ENCODE peak calls at places on chromosomes 2 and 18, in six cellular contexts. L is GM12878, R is HepG2, E is GM23338, H is K562, Y is HCT116. X is an unnamed sample.
A peak's percentile ranks its signal among the peaks of the same experiment; 100 is the strongest.

GRCh38 chr2:177078416-177078815 is 134.2 kb upstream of the HNRNPA3 start:
- DNase-seq in H (no peak), E (no peak), Y (no peak), L (no peak), R (no peak), X (no peak)

GRCh38 chr2:239443666-239444567 is 43.1 kb upstream of the HDAC4 start:
- DNase-seq in E (no peak), Y (no peak), L (no peak), R (peak; percentile 66), H (no peak), X (no peak)

GRCh38 chr2:109382946-109383345 is 230.8 kb downstream of the SEPTIN10 start:
- DNase-seq in H (no peak), E (peak; percentile 26), L (no peak), R (no peak), Y (no peak), X (peak; percentile 52)

GRCh38 chr2:185919155-185919554 is 180.6 kb downstream of the FSIP2 start:
- DNase-seq in L (no peak), Y (no peak), R (no peak), H (no peak), E (no peak), X (no peak)

GRCh38 chr2:29013046-29013780 is 32.1 kb downstream of the TOGARAM2 start:
- DNase-seq in H (no peak), Y (no peak), R (no peak), E (no peak), L (no peak), X (no peak)

GRCh38 chr2:9222246-9222898 is 15.8 kb downstream of the ASAP2 start:
- DNase-seq in E (no peak), L (no peak), Y (no peak), R (no peak), H (no peak), X (no peak)

GRCh38 chr2:46848446-46848845 is 67.2 kb downstream of the MCFD2 start:
- DNase-seq in H (no peak), R (no peak), Y (no peak), L (no peak), E (no peak), X (no peak)

GRCh38 chr18:76993085-76993382 is 139.5 kb downstream of the MBP start:
- DNase-seq in Y (no peak), R (no peak), L (no peak), E (no peak), H (no peak), X (no peak)

GRCh38 chr2:212777020-212777491 is 238.5 kb upstream of the ERBB4 start:
- DNase-seq in Y (peak; percentile 6), H (no peak), E (peak; percentile 43), R (peak; percentile 6), L (peak; percentile 17), X (peak; percentile 39)

GRCh38 chr2:241957276-241957675 is 87.7 kb downstream of the RTP5 start:
- DNase-seq in L (no peak), R (no peak), H (no peak), Y (no peak), E (no peak), X (no peak)

GRCh38 chr2:68379184-68379708 is 14.2 kb downstream of the PLEK start:
- DNase-seq in R (no peak), Y (no peak), L (no peak), E (no peak), H (no peak), X (no peak)

GRCh38 chr2:126795661-126796060 is 103.0 kb upstream of the TEX51 start:
- DNase-seq in Y (no peak), H (no peak), E (no peak), R (no peak), L (no peak), X (no peak)

GRCh38 chr2:68853035-68853434 is 18.2 kb downstream of the BMP10 start:
- DNase-seq in H (no peak), Y (no peak), E (no peak), R (no peak), L (no peak), X (no peak)

GRCh38 chr2:37052600-37053332 is 31.4 kb downstream of the HEATR5B start:
- DNase-seq in R (no peak), H (no peak), Y (no peak), E (no peak), L (no peak), X (no peak)

GRCh38 chr2:211391206-211391605 is 834.8 kb downstream of the CPS1 start:
- DNase-seq in R (no peak), E (no peak), H (no peak), Y (no peak), L (no peak), X (no peak)

GRCh38 chr2:167342769-167343168 is 454.5 kb downstream of the XIRP2 start:
- DNase-seq in Y (no peak), E (peak; percentile 58), R (peak; percentile 14), L (no peak), H (no peak), X (peak; percentile 13)

GRCh38 chr18:10860382-10860781 is 289.0 kb downstream of the PIEZO2 start:
- DNase-seq in E (no peak), H (no peak), L (no peak), R (no peak), Y (no peak), X (no peak)

GRCh38 chr2:24214880-24215279 is 40.0 kb downstream of the FAM228A start:
- DNase-seq in E (no peak), H (no peak), Y (no peak), R (no peak), L (peak; percentile 48), X (no peak)

GRCh38 chr2:164841719-164842623 is at the start of gene COBLL1:
- DNase-seq in L (no peak), H (peak; percentile 48), E (peak; percentile 95), Y (peak; percentile 71), R (peak; percentile 84), X (peak; percentile 78)

GRCh38 chr2:160319700-160320099 is 119.6 kb upstream of the ITGB6 start:
- DNase-seq in Y (no peak), E (no peak), L (no peak), H (no peak), R (no peak), X (no peak)

GRCh38 chr2:38315707-38316333 is 61.3 kb downstream of the ATL2 start:
- DNase-seq in E (peak; percentile 76), L (peak; percentile 11), H (peak; percentile 34), Y (peak; percentile 31), R (peak; percentile 68), X (peak; percentile 67)

GRCh38 chr2:208062113-208062512 is 36.8 kb upstream of the PLEKHM3 start:
- DNase-seq in Y (peak; percentile 26), L (no peak), E (peak; percentile 86), H (peak; percentile 32), R (peak; percentile 71), X (peak; percentile 30)

GRCh38 chr2:241797441-241798080 is 11.4 kb upstream of the NEU4 start:
- DNase-seq in R (no peak), L (no peak), Y (no peak), H (no peak), E (no peak), X (no peak)

GRCh38 chr2:33205693-33206434 is 259.1 kb downstream of the LTBP1 start:
- DNase-seq in Y (no peak), H (no peak), L (peak; percentile 73), E (no peak), R (no peak), X (no peak)

GRCh38 chr2:63840081-63840784 is 1.5 kb upstream of the UGP2 start:
- DNase-seq in Y (no peak), R (no peak), E (peak; percentile 93), H (no peak), L (no peak), X (no peak)

GRCh38 chr18:79781331-79781941 is 16.3 kb upstream of the KCNG2 start:
- DNase-seq in E (no peak), H (no peak), R (peak; percentile 19), L (no peak), Y (no peak), X (no peak)

GRCh38 chr2:88059979-88060906 is 4.7 kb upstream of the KRCC1 start:
- DNase-seq in R (peak; percentile 60), H (peak; percentile 63), Y (peak; percentile 32), L (no peak), E (peak; percentile 77), X (peak; percentile 54)
- H2AFZ ChIP-seq in R (no peak overlapping the region), H (no peak overlapping the region), Y (no peak overlapping the region), L (no peak overlapping the region), E (no peak overlapping the region), X (no peak overlapping the region)

GRCh38 chr2:228180126-228181097 is 1.1 kb downstream of the SPHKAP start:
- DNase-seq in H (no peak), Y (no peak), L (no peak), E (peak; percentile 73), R (no peak), X (no peak)
- TF ChIP-seq EZH2 in H (no peak), Y (no peak), L (no peak), E (peak; percentile 64), R (no peak), X (no peak)

GRCh38 chr2:127917916-127918315 is 32.2 kb upstream of the AMMECR1L start:
- DNase-seq in R (no peak), E (no peak), L (no peak), Y (no peak), H (no peak), X (no peak)

GRCh38 chr2:127909019-127909418 is 23.3 kb upstream of the AMMECR1L start:
- DNase-seq in H (no peak), L (no peak), Y (peak; percentile 38), E (peak; percentile 47), R (peak; percentile 50), X (no peak)

GRCh38 chr2:127911737-127912136 is 26.0 kb upstream of the AMMECR1L start:
- DNase-seq in E (no peak), L (no peak), Y (no peak), H (no peak), R (no peak), X (no peak)

GRCh38 chr2:127910415-127910814 is 24.7 kb upstream of the AMMECR1L start:
- DNase-seq in R (no peak), Y (no peak), E (no peak), H (no peak), L (no peak), X (no peak)

GRCh38 chr2:127913808-127914457 is 28.2 kb upstream of the AMMECR1L start:
- DNase-seq in R (no peak), E (no peak), L (no peak), Y (no peak), H (no peak), X (no peak)
- TF ChIP-seq POLR2AphosphoS5 in R (no peak), E (no peak), L (no peak), Y (no peak), H (no peak), X (no peak)

GRCh38 chr2:172438741-172439508 is 11.5 kb downstream of the ITGA6 start:
- DNase-seq in L (no peak), H (no peak), E (no peak), Y (peak; percentile 75), R (no peak), X (peak; percentile 71)

GRCh38 chr2:172438064-172438421 is 10.7 kb downstream of the ITGA6 start:
- DNase-seq in E (no peak), L (no peak), H (no peak), R (no peak), Y (no peak), X (no peak)

GRCh38 chr2:172439911-172440310 is 12.5 kb downstream of the ITGA6 start:
- DNase-seq in E (no peak), H (no peak), Y (no peak), L (no peak), R (no peak), X (no peak)

GRCh38 chr2:172440795-172441194 is 13.4 kb downstream of the ITGA6 start:
- DNase-seq in R (no peak), Y (no peak), H (no peak), L (no peak), E (no peak), X (peak; percentile 46)

DNA sequence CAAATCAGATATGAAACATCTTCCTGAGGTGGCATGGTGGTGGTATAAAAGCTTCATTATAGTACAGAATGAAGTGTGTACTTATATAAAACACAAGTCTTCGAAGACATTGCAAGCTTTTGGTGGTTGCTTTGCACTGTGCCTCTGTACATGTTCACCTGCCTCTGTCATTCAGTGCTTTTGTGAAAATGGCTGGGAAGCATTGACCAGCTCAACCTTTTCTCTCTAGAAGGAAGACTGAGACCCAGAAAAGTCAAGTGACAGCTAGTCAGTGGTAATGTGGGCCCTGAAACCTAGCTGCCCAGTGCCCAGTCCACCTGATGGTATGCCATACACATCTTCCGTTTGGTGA is 12.1 kb downstream of the ITGA6 start:
- DNase-seq in Y (no peak), E (no peak), L (no peak), R (no peak), H (no peak), X (no peak)
- H2AFZ ChIP-seq in Y (no peak overlapping the region), E (no peak overlapping the region), L (no peak overlapping the region), R (no peak overlapping the region), H (no peak overlapping the region), X (no peak overlapping the region)